ENCODE peak calls at places on chromosomes 1 and 21, in four cellular contexts. C is A549, Y is HepG2, Q is K562. A is an unnamed sample.

GRCh38 chr1:228867951-228868730 is 132.9 kb downstream of the RHOU start:
- DNase-seq in C (no peak), Y (no peak), Q (no peak), A (no peak)

GRCh38 chr1:23613191-23614126 is 54.2 kb upstream of the ID3 start:
- DNase-seq in C (no peak), Y (no peak), Q (no peak), A (no peak)

GRCh38 chr1:181128592-181129497 is 40.3 kb downstream of the IER5 start:
- DNase-seq in C (no peak), Y (no peak), Q (peak), A (no peak)

GRCh38 chr1:24586970-24587820 is 31.3 kb downstream of the NCMAP start:
- DNase-seq in C (peak), Y (peak), Q (peak), A (no peak)

GRCh38 chr1:117616356-117616755 is 10.5 kb downstream of the TENT5C start:
- DNase-seq in C (no peak), Y (no peak), Q (no peak), A (no peak)

GRCh38 chr1:89724369-89725015 is 91.6 kb downstream of the LRRC8C start:
- DNase-seq in C (no peak), Y (no peak), Q (no peak), A (peak)

GRCh38 chr21:29238967-29239289 is 59.8 kb upstream of the BACH1 start:
- DNase-seq in C (no peak), Y (no peak), Q (no peak), A (no peak)

GRCh38 chr1:229199892-229200291 is 71.0 kb upstream of the RAB4A start:
- DNase-seq in C (no peak), Y (no peak), Q (no peak), A (no peak)

GRCh38 chr1:214670098-214670497 is 67.1 kb downstream of the CENPF start:
- DNase-seq in C (no peak), Y (peak), Q (no peak), A (no peak)

GRCh38 chr1:221316491-221317056 is 425.3 kb downstream of the DUSP10 start:
- DNase-seq in C (no peak), Y (no peak), Q (no peak), A (no peak)

GRCh38 chr1:32200226-32201010 is at the start of gene CCDC28B:
- DNase-seq in C (peak), Y (no peak), Q (peak), A (peak)

GRCh38 chr1:64437453-64437852 is 32.5 kb upstream of the CACHD1 start:
- DNase-seq in C (no peak), Y (no peak), Q (no peak), A (no peak)

GRCh38 chr1:4424254-4424653 is 230.2 kb upstream of the AJAP1 start:
- DNase-seq in C (no peak), Y (no peak), Q (no peak), A (no peak)
- TF ChIP-seq SMC3 in C (no peak), Y (no peak), Q (no peak), A (no peak)

GRCh38 chr1:197801111-197801482 is 25.8 kb upstream of the DENND1B start:
- DNase-seq in C (no peak), Y (no peak), Q (no peak), A (no peak)
- TF ChIP-seq MYC in C (no peak), Y (no peak), Q (no peak), A (no peak)

GRCh38 chr1:234823191-234824176 is 213.5 kb upstream of the IRF2BP2 start:
- DNase-seq in C (no peak), Y (no peak), Q (no peak), A (no peak)
- TF ChIP-seq REST in C (no peak), Y (no peak), Q (no peak), A (no peak)

GRCh38 chr1:110209715-110210603 is at the start of gene KCNC4:
- DNase-seq in C (peak), Y (peak), Q (peak), A (peak)
- TF ChIP-seq SMC3 in C (no peak), Y (no peak), Q (no peak), A (no peak)

GRCh38 chr1:109370712-109371270 is 26.9 kb downstream of the SORT1 start:
- DNase-seq in C (no peak), Y (peak), Q (no peak), A (no peak)
- TF ChIP-seq MYC in C (no peak), Y (no peak), Q (no peak), A (no peak)

GRCh38 chr1:209838537-209838936 is 10.8 kb downstream of the UTP25 start:
- DNase-seq in C (no peak), Y (peak), Q (no peak), A (no peak)
- TF ChIP-seq REST in C (no peak), Y (no peak), Q (no peak), A (no peak)